ENCODE peak calls at places on chromosomes 5 and 9, in five cellular contexts. J is fibroblast of lung, K is glutamatergic neuron, C is right lobe of liver, W is heart left ventricle. E is an unnamed sample.
A peak's percentile ranks its signal among the peaks of the same experiment; 100 is the strongest.

GRCh38 chr9:101485873-101486692 is 47.6 kb upstream of the RNF20 start:
- DNase-seq in K (peak; percentile 87), J (peak; percentile 45), C (peak; percentile 29), W (peak; percentile 48), E (peak; percentile 51)

GRCh38 chr9:126860757-126861466 is 473 bp downstream of the ZBTB34 start:
- DNase-seq in K (peak; percentile 60), J (no peak), W (no peak), C (peak; percentile 57), E (peak; percentile 44)

GRCh38 chr9:69696802-69697201 is 24.6 kb upstream of the APBA1 start:
- DNase-seq in J (peak; percentile 19), K (no peak), W (no peak), C (no peak), E (no peak)

GRCh38 chr5:160507181-160507811 is 85.6 kb downstream of the PTTG1 start:
- DNase-seq in W (no peak), K (no peak), C (no peak), J (peak; percentile 7), E (no peak)

GRCh38 chr5:139788294-139788875 is 7.2 kb upstream of the PSD2 start:
- DNase-seq in C (no peak), J (no peak), W (no peak), K (no peak), E (peak; percentile 45)

GRCh38 chr5:112757468-112758208 is 20.0 kb downstream of the APC start:
- DNase-seq in J (peak; percentile 80), K (no peak), C (no peak), W (no peak), E (no peak)

GRCh38 chr5:158560170-158560569 is 539.5 kb downstream of the EBF1 start:
- DNase-seq in J (no peak), K (peak; percentile 82), C (no peak), W (peak; percentile 40), E (no peak)

GRCh38 chr5:143316844-143317631 is 86.4 kb downstream of the NR3C1 start:
- DNase-seq in K (no peak), J (peak; percentile 58), W (no peak), C (no peak), E (no peak)

GRCh38 chr5:4095918-4096630 is 500.4 kb downstream of the IRX1 start:
- DNase-seq in C (no peak), W (no peak), K (no peak), J (no peak), E (no peak)

GRCh38 chr9:274101-274500 is 59.4 kb downstream of the DOCK8 start:
- DNase-seq in W (no peak), J (no peak), C (no peak), K (no peak), E (no peak)

GRCh38 chr9:135230817-135231520 is 143.5 kb downstream of the OLFM1 start:
- DNase-seq in J (no peak), C (peak; percentile 7), W (peak; percentile 4), K (peak; percentile 24), E (no peak)

GRCh38 chr9:81461196-81461595 is 228.2 kb downstream of the TLE1 start:
- DNase-seq in C (no peak), W (no peak), K (no peak), J (peak; percentile 54), E (no peak)

GRCh38 chr5:151086905-151087360 is 6.1 kb upstream of the TNIP1 start:
- DNase-seq in J (no peak), K (no peak), C (no peak), W (no peak), E (peak; percentile 42)

GRCh38 chr9:121207371-121207940 is 5.8 kb upstream of the RAB14 start:
- DNase-seq in K (no peak), J (no peak), C (no peak), W (no peak), E (no peak)

GRCh38 chr9:20663133-20663532 is 20.9 kb upstream of the FOCAD start:
- DNase-seq in W (no peak), C (no peak), J (no peak), K (no peak), E (no peak)

GRCh38 chr5:35188041-35188457 is 42.2 kb downstream of the PRLR start:
- DNase-seq in K (no peak), W (no peak), J (no peak), C (no peak), E (no peak)

GRCh38 chr9:95506438-95506691 is 10.4 kb downstream of the PTCH1 start:
- DNase-seq in C (no peak), K (peak; percentile 50), W (peak; percentile 64), J (peak; percentile 52), E (no peak)

GRCh38 chr9:116370587-116370986 is 217.0 kb downstream of the PAPPA start:
- DNase-seq in C (no peak), K (no peak), J (peak; percentile 11), W (no peak), E (no peak)

GRCh38 chr5:176695073-176695472 is 47.8 kb downstream of the TSPAN17 start:
- DNase-seq in K (no peak), J (no peak), C (no peak), W (peak; percentile 53), E (no peak)

GRCh38 chr5:31743678-31744077 is 104.7 kb downstream of the PDZD2 start:
- DNase-seq in J (no peak), W (no peak), C (no peak), K (no peak), E (no peak)

GRCh38 chr5:112329429-112330090 is 89.5 kb downstream of the EPB41L4A start:
- DNase-seq in K (no peak), J (no peak), W (no peak), C (no peak), E (no peak)

GRCh38 chr5:33595303-33595702 is 154.5 kb downstream of the TARS1 start:
- DNase-seq in J (no peak), W (no peak), C (no peak), K (no peak), E (no peak)
- TF ChIP-seq CTCF in J (no peak), W (no peak), C (no peak), K (no peak), E (no peak)

DNA sequence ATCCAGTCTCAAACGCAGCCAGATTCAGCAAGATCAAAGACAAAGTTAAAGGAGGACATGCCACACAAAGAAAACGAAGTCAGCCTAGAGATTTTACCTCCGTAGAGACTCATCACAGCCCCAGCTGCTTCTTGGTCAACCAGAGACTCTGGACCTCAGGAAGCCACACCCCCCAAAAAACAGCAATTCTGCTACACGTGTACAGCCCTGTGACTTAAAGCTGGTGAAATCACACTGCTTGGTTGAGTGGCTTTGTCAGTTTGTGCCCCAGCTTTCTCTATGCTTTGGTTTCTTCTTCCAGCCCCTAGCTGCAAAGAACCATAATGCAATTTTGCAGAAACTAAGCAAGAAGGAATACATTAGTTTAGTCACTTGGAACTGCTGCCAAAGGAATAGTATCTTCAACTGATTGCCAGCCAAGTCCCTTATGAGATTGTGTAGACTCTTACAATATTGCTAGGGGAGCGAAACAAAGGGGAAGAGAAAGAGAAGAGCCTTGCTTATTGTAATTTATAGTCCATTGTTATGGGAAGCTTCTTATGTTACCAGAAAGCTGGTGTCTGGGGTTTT is 158.8 kb upstream of the ZNF462 start:
- DNase-seq in C (no peak), W (no peak), J (peak; percentile 24), K (no peak), E (no peak)
- TF ChIP-seq CTCF in C (no peak), W (no peak), J (no peak), K (no peak), E (no peak)

GRCh38 chr5:179194941-179195381 is 134.8 kb downstream of the ZNF354C start:
- DNase-seq in W (peak; percentile 19), C (no peak), J (no peak), K (no peak), E (no peak)
- TF ChIP-seq CTCF in W (no peak), C (no peak), J (no peak), K (no peak), E (no peak)

GRCh38 chr5:136057401-136057951 is 28.7 kb downstream of the TGFBI start:
- DNase-seq in J (peak; percentile 91), W (no peak), K (no peak), C (no peak), E (no peak)

GRCh38 chr5:136060963-136061362 is 32.2 kb downstream of the TGFBI start:
- DNase-seq in C (no peak), J (no peak), K (no peak), W (no peak), E (no peak)

GRCh38 chr5:136056771-136057335 is 28.1 kb downstream of the TGFBI start:
- DNase-seq in W (no peak), C (no peak), J (no peak), K (no peak), E (no peak)

GRCh38 chr5:136058031-136058971 is 29.5 kb downstream of the TGFBI start:
- DNase-seq in J (peak; percentile 100), C (peak; percentile 65), W (peak; percentile 85), K (no peak), E (no peak)

DNA sequence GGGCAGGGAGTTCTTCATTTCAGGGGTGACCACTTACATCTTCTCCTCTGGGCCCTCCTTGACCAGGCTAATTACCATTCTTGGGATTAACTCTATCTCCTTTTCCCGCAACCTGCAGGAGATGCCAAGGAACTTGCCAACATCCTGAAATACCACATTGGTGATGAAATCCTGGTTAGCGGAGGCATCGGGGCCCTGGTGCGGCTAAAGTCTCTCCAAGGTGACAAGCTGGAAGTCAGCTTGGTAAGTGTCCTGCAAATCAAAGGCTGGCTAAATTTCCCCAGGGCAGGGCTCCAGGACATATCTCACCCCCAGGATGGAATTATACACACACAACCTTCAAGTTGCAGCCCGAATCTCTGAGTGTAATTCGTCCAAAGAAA is 30.2 kb downstream of the TGFBI start:
- DNase-seq in J (no peak), W (no peak), K (no peak), C (no peak), E (no peak)
- TF ChIP-seq CTCF in J (no peak), W (no peak), K (no peak), C (no peak), E (no peak)

GRCh38 chr5:15286659-15287058 is 213.3 kb upstream of the FBXL7 start:
- DNase-seq in C (no peak), W (no peak), K (no peak), J (no peak), E (no peak)
- TF ChIP-seq CTCF in C (peak; percentile 36), W (no peak), K (no peak), J (no peak), E (no peak)